ENCODE peak calls at places on chromosomes 7 and 10, in six cellular contexts. V is heart right ventricle; Y is CD8-positive, alpha-beta T cell; E is A673; P is PC-9; A is endodermal cell. J is an unnamed sample. For H3K36me3, the result is how much of the 10 kb centered on the place peaks cover.

GRCh38 chr7:123190109-123190831 is 9.5 kb downstream of the SLC13A1 start:
- DNase-seq in V (no peak), Y (no peak), E (no peak), P (no peak), A (no peak), J (peak)

GRCh38 chr7:81004098-81004497 is 85.2 kb upstream of the SEMA3C start:
- DNase-seq in V (no peak), Y (no peak), E (no peak), P (no peak), A (no peak), J (no peak)

GRCh38 chr7:63899691-63900393 is 98.8 kb upstream of the ZNF722 start:
- DNase-seq in V (peak), Y (peak), E (no peak), P (no peak), A (no peak), J (peak)

GRCh38 chr7:151053751-151054150 is 3.9 kb downstream of the CDK5 start:
- DNase-seq in V (no peak), Y (no peak), E (no peak), P (no peak), A (no peak), J (no peak)

GRCh38 chr10:123014772-123015171 is 6.0 kb downstream of the ACADSB start:
- DNase-seq in V (no peak), Y (no peak), E (no peak), P (no peak), A (no peak), J (no peak)

GRCh38 chr10:73946253-73947145 is 35.6 kb downstream of the PLAU start:
- DNase-seq in V (no peak), Y (no peak), E (no peak), P (no peak), A (no peak), J (no peak)

GRCh38 chr7:45923290-45923689 is 2.2 kb upstream of the IGFBP3 start:
- DNase-seq in V (peak), Y (peak), E (peak), P (peak), A (peak), J (peak)

GRCh38 chr10:119658274-119658673 is 7.1 kb downstream of the BAG3 start:
- DNase-seq in V (peak), Y (no peak), E (peak), P (peak), A (peak), J (no peak)

GRCh38 chr10:16440396-16441105 is 3.7 kb downstream of the PTER start:
- DNase-seq in V (no peak), Y (no peak), E (no peak), P (peak), A (peak), J (no peak)

GRCh38 chr10:86665218-86665607 is 3.1 kb upstream of the LDB3 start:
- DNase-seq in V (no peak), Y (no peak), E (no peak), P (no peak), A (no peak), J (no peak)

GRCh38 chr7:50978633-50979215 is 196.0 kb upstream of the GRB10 start:
- DNase-seq in V (no peak), Y (no peak), E (no peak), P (no peak), A (no peak), J (no peak)

GRCh38 chr7:131328387-131329175 is 905 bp downstream of the MKLN1 start:
- DNase-seq in V (no peak), Y (no peak), E (peak), P (no peak), A (no peak), J (no peak)

GRCh38 chr10:72273410-72274212 is at the start of gene DDIT4:
- DNase-seq in V (peak), Y (peak), E (peak), P (peak), A (peak), J (peak)

GRCh38 chr10:72274213-72274729 is 547 bp downstream of the DDIT4 start:
- DNase-seq in V (no peak), Y (no peak), E (no peak), P (no peak), A (no peak), J (no peak)

GRCh38 chr10:72275351-72276012 is 1.8 kb downstream of the DDIT4 start:
- DNase-seq in V (no peak), Y (peak), E (no peak), P (no peak), A (no peak), J (no peak)

GRCh38 chr10:72276013-72276387 is 2.3 kb downstream of the DDIT4 start:
- DNase-seq in V (no peak), Y (peak), E (no peak), P (no peak), A (no peak), J (no peak)

GRCh38 chr10:72274730-72275350 is 1.1 kb downstream of the DDIT4 start:
- DNase-seq in V (peak), Y (peak), E (no peak), P (peak), A (peak), J (peak)
- H3K4me3 ChIP-seq in V (peak), Y (peak), E (peak), P (peak), A (peak), J (peak)

DNA sequence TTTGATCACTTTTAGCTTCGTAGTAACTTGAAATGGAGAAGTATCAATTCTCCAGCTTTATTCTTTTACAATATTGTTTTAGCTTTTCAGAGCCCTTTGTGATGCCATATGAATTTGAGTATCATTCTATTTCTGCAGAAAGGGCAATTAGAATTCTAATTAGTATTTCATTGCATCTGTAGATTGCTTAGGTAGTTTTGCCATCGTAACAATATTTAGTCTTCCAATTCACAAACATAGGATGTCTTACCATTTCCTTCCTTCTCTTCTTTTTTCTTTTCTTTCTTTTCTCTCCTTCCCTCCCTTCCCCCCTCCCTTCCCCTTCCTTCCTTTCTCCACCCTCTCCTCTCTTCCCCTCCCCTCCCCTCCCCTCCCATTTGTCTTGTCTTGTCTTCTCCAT is 105.0 kb downstream of the MAPK8 start:
- DNase-seq in V (no peak), Y (no peak), E (no peak), P (no peak), A (no peak), J (no peak)
- H3K36me3 ChIP-seq in V (under half), Y (under half), E (under half), P (under half), A (under half), J (under half)

DNA sequence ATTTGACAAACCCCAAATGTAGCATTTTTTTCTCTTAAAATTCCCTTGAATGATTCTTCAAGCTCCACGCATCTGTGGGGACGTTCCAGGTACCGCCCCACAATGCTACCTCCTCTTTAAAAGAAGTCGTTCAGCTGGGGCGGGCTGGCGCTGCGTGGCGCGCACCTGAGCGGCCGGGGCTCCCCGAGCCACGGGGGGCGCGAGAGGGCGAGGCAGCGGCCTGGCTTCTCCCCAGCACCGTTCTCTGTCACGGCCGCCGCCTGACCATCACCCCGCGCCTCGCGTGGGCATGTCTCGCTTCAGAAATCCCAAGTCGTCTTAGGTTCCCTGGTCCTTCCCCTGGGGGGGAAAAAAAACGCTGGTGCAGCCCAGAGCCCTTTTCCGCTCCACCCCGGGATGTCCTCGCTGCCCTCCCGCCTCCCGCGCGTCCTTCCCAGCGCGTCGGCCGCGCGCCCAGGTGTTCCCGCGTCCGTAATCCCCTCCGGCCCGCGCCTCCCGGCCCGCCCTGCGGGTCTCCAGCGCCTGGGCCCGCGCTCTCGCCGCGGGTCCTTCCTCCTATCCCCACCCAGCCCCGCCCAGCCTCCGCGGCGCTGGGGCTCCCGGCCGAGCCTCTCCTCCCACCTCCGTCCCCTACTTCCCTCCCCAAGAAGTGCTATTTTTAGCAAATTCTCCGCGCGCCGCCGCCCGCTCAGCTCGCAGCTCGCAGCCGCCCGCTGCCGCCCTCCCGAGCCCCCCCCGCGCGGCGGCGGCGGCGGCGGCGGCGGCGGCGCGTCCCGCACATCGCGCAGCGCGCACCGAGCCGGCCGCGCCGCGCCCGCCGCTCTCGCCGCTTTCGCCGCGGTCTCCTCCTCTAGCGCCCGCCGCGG is 58.8 kb upstream of the PRPS1L1 start:
- DNase-seq in V (peak), Y (no peak), E (no peak), P (peak), A (peak), J (peak)
- TF ChIP-seq CTCF in V (no peak), Y (no peak), E (no peak), P (no peak), A (no peak), J (no peak)

GRCh38 chr7:129786825-129787563 is 165.8 kb downstream of the UBE2H start:
- DNase-seq in V (no peak), Y (no peak), E (no peak), P (no peak), A (peak), J (no peak)

GRCh38 chr7:129784783-129785456 is 167.8 kb downstream of the UBE2H start:
- DNase-seq in V (no peak), Y (no peak), E (no peak), P (no peak), A (peak), J (peak)

GRCh38 chr7:129784437-129784782 is 168.3 kb downstream of the UBE2H start:
- DNase-seq in V (no peak), Y (no peak), E (no peak), P (no peak), A (peak), J (no peak)

GRCh38 chr7:129786179-129786514 is 166.6 kb downstream of the UBE2H start:
- DNase-seq in V (no peak), Y (no peak), E (no peak), P (no peak), A (peak), J (no peak)

DNA sequence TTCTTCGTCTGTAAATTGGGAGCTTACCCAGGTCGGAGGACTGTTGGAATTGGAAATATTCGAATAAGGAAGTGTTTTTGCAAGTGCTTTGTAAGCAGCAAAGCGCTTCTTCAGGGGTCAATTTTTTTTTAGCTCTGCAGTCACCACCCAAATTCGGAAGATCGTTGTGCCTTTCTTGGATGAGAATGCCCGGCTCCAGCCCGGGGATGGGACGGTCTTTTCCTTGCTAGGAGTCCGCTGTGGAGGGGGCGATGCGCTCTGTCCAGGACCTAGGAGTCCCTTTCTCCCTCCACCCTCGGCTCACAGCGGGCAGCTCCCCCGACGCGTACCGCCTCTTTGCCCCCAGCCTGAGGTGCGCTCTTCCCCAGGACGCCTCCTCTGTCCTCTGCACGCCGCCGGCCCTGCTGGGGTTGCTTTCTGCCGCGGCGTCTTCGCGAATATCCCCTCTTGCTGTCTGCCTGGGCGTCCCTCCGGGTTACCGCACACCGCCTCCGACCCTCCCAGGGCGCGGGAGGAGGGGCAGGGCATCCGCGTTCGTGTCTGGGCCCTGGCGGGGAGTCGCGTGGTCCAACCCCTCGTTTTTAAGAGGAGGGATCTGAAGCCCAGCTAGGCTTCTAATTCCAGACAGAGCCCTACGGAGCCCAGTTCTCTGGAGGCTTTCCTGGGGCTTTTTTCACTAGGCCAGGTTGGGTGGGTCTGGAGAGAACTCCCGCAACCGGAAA is 167.1 kb downstream of the UBE2H start:
- DNase-seq in V (no peak), Y (no peak), E (no peak), P (no peak), A (peak), J (peak)
- H3K4me3 ChIP-seq in V (peak), Y (peak), E (no peak), P (no peak), A (peak), J (no peak)

DNA sequence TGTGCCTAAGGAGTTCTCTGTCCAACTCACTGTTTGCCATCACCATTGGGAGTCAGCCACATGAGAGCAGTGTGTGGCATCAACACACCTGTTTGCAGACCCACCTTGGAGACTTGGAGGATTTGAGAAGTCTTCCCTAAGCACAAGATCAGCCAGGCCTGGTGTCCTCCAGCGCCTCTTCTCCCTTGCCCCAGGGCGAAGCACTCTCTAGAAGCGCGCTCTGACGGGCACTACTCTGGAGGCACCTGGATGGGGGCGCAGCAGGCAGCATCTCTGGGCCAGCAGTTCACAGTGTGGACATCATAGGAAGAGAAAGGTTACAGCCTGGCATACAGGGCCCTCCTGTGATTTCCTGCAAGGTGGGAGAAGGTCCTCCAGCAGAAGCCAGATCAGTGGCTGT is 289.3 kb downstream of the CELF2 start:
- DNase-seq in V (no peak), Y (no peak), E (no peak), P (no peak), A (no peak), J (no peak)
- H3K36me3 ChIP-seq in V (under half), Y (half or more), E (under half), P (under half), A (half or more), J (under half)

DNA sequence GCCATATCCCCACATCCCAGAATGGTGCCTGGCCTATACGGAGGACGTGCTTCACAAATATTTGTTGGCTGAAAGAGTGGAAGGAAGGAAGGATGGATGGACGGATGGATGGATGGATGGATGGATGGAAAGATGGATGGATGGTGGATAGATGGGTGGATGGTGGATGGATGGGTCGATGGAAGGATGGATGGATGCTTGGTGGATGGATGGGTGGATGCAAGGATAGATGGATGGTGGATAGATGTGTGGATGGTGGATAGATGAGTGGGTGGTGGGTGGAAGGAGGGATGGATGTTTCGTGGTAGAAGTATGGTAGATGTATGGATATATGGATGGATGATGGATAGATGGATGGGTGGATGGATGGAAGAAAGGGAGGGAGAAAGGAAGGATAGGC is 10.8 kb downstream of the CHAT start:
- DNase-seq in V (no peak), Y (no peak), E (no peak), P (no peak), A (no peak), J (no peak)
- TF ChIP-seq CTCF in V (no peak), Y (no peak), E (no peak), P (no peak), A (no peak), J (no peak)

GRCh38 chr10:13528875-13529713 is at the start of gene BEND7:
- DNase-seq in V (peak), Y (no peak), E (peak), P (no peak), A (peak), J (no peak)

GRCh38 chr10:13526952-13527863 is 1.6 kb downstream of the BEND7 start:
- DNase-seq in V (no peak), Y (no peak), E (no peak), P (no peak), A (no peak), J (no peak)

GRCh38 chr10:13528138-13528874 is 508 bp downstream of the BEND7 start:
- DNase-seq in V (no peak), Y (no peak), E (peak), P (no peak), A (peak), J (no peak)

GRCh38 chr10:13527864-13528137 is 1.0 kb downstream of the BEND7 start:
- DNase-seq in V (no peak), Y (no peak), E (no peak), P (no peak), A (no peak), J (no peak)

GRCh38 chr10:13529714-13529973 is 830 bp upstream of the BEND7 start:
- DNase-seq in V (no peak), Y (no peak), E (no peak), P (no peak), A (peak), J (no peak)
- H3K4me3 ChIP-seq in V (peak), Y (no peak), E (peak), P (no peak), A (peak), J (no peak)

GRCh38 chr7:734214-734613 is 7.1 kb upstream of the PRKAR1B start:
- DNase-seq in V (no peak), Y (no peak), E (no peak), P (no peak), A (no peak), J (no peak)
- H3K36me3 ChIP-seq in V (under half), Y (under half), E (under half), P (under half), A (under half), J (under half)

GRCh38 chr7:128883622-128884549 is 21.2 kb downstream of the ATP6V1F start:
- DNase-seq in V (peak), Y (peak), E (peak), P (peak), A (peak), J (peak)
- TF ChIP-seq CTCF in V (peak), Y (peak), E (peak), P (peak), A (peak), J (peak)